ENCODE peak calls at places on chromosome 7, in nine cellular contexts. M is NCI-H510A treated with DMSO at 0.1 percent for 48 hours; I is T-cell; T is left cardiac atrium; E is T-helper 9 cell; P is RWPE1; S is GM03348; Z is COR-L47; X is stimulated activated CD8-positive, alpha-beta memory T cell treated with anti-CD3 and anti-CD28 coated beads, Interleukin-4, amount 100 ng/mL, for 4 hours. W is an unnamed sample.

GRCh38 chr7:93029056-93029455 is 88.7 kb downstream of the SAMD9 start:
- DNase-seq in E (no peak), S (no peak), I (no peak), M (no peak), Z (no peak), P (peak), T (no peak), X (no peak), W (no peak)

GRCh38 chr7:151249732-151250072 is 1.2 kb upstream of the SMARCD3 start:
- DNase-seq in E (no peak), S (peak), P (no peak), I (no peak), M (no peak), T (peak), X (no peak), Z (no peak), W (no peak)

GRCh38 chr7:137590686-137591255 is 247.2 kb upstream of the PTN start:
- DNase-seq in P (no peak), I (no peak), T (no peak), E (no peak), S (no peak), X (no peak), M (no peak), Z (no peak), W (no peak)

GRCh38 chr7:42931447-42931833 is 534 bp downstream of the PSMA2 start:
- DNase-seq in S (peak), Z (no peak), T (no peak), E (no peak), I (no peak), P (no peak), X (no peak), M (no peak), W (no peak)

GRCh38 chr7:123608991-123609882 is 7.6 kb downstream of the ASB15 start:
- DNase-seq in M (no peak), T (no peak), I (no peak), Z (no peak), E (no peak), P (no peak), X (no peak), S (no peak), W (no peak)

GRCh38 chr7:111765936-111766643 is 203.8 kb upstream of the IMMP2L start:
- DNase-seq in E (no peak), T (no peak), X (no peak), Z (no peak), I (no peak), P (no peak), M (no peak), S (no peak), W (no peak)

GRCh38 chr7:36286688-36287087 is 103.0 kb upstream of the ANLN start:
- DNase-seq in S (no peak), E (no peak), M (no peak), I (no peak), T (no peak), Z (no peak), X (no peak), P (no peak), W (no peak)

GRCh38 chr7:127226685-127227374 is 25.9 kb downstream of the GRM8 start:
- DNase-seq in S (no peak), P (no peak), Z (no peak), I (no peak), M (no peak), E (no peak), T (no peak), X (no peak), W (no peak)

GRCh38 chr7:56046728-56047445 is 4.4 kb downstream of the PSPH start:
- DNase-seq in I (no peak), P (no peak), E (no peak), M (no peak), X (no peak), Z (no peak), T (no peak), S (peak), W (no peak)

GRCh38 chr7:56256108-56256507 is 139.9 kb upstream of the NUPR2 start:
- DNase-seq in X (no peak), S (no peak), Z (no peak), T (no peak), I (no peak), P (no peak), E (no peak), M (no peak), W (no peak)

GRCh38 chr7:156655232-156655628 is 14.7 kb downstream of the RNF32 start:
- DNase-seq in I (no peak), Z (no peak), S (no peak), E (no peak), X (no peak), M (no peak), P (no peak), T (no peak), W (no peak)

GRCh38 chr7:20744913-20745587 is 41.6 kb downstream of the SP8 start:
- DNase-seq in M (peak), I (no peak), P (no peak), Z (no peak), E (no peak), X (no peak), S (no peak), T (no peak), W (no peak)

GRCh38 chr7:87934699-87935372 is 785 bp downstream of the ADAM22 start:
- DNase-seq in X (no peak), S (peak), M (no peak), E (no peak), T (no peak), Z (peak), P (no peak), I (no peak), W (no peak)

GRCh38 chr7:64559206-64559605 is 3.7 kb downstream of the ZNF680 start:
- DNase-seq in S (peak), Z (no peak), T (peak), P (no peak), M (no peak), I (no peak), E (no peak), X (no peak), W (no peak)

GRCh38 chr7:45687185-45687560 is 113.0 kb downstream of the ADCY1 start:
- DNase-seq in X (no peak), T (no peak), I (no peak), E (no peak), P (no peak), S (no peak), Z (no peak), M (no peak), W (no peak)

GRCh38 chr7:105794741-105795729 is 81.4 kb downstream of the ATXN7L1 start:
- DNase-seq in Z (no peak), S (peak), M (no peak), P (peak), E (no peak), X (no peak), T (peak), I (no peak), W (no peak)

GRCh38 chr7:17274551-17275245 is 23.8 kb upstream of the AHR start:
- DNase-seq in I (no peak), T (no peak), X (no peak), Z (no peak), E (no peak), S (no peak), P (peak), M (peak), W (no peak)

GRCh38 chr7:39650676-39651075 is 27.3 kb downstream of the RALA start:
- DNase-seq in M (no peak), E (no peak), I (no peak), Z (no peak), X (no peak), S (peak), T (peak), P (no peak), W (no peak)

GRCh38 chr7:30029696-30030095 is 1.5 kb downstream of the PLEKHA8 start:
- DNase-seq in E (no peak), X (no peak), P (no peak), S (no peak), M (no peak), I (no peak), Z (no peak), T (no peak), W (no peak)

GRCh38 chr7:40884226-40884625 is 749.4 kb downstream of the SUGCT start:
- DNase-seq in I (no peak), E (no peak), Z (no peak), T (no peak), M (no peak), P (no peak), X (no peak), S (no peak), W (no peak)

GRCh38 chr7:106062521-106062931 is 49.6 kb downstream of the SYPL1 start:
- DNase-seq in I (no peak), E (no peak), Z (peak), M (no peak), S (no peak), X (no peak), T (no peak), P (no peak), W (no peak)

GRCh38 chr7:135728136-135728669 is at the start of gene SLC13A4:
- DNase-seq in T (no peak), M (no peak), X (no peak), Z (no peak), S (no peak), E (no peak), P (no peak), I (no peak), W (no peak)

GRCh38 chr7:48168159-48168558 is 3.1 kb upstream of the ABCA13 start:
- DNase-seq in P (no peak), T (no peak), Z (no peak), M (no peak), S (peak), E (no peak), I (no peak), X (no peak), W (no peak)

GRCh38 chr7:16847381-16847860 is 34.4 kb downstream of the AGR3 start:
- DNase-seq in S (no peak), Z (no peak), T (no peak), E (no peak), X (no peak), M (peak), I (no peak), P (peak), W (no peak)

GRCh38 chr7:8389898-8390642 is 43.3 kb upstream of the NXPH1 start:
- DNase-seq in Z (no peak), E (no peak), X (no peak), S (no peak), I (no peak), T (no peak), M (peak), P (peak), W (no peak)